ENCODE peak calls at places on chromosomes 12 and 14, in eight cellular contexts. W is dermis blood vessel endothelial cell; M is NCI-H510A; P is stimulated activated CD4-positive, alpha-beta T cell treated with anti-CD3 and anti-CD28 coated beads, Interleukin-2, amount 100 ng/mL, for 48 hours; X is aorta; F is hippocampal formation; V is GM13977; R is left lung. O is an unnamed sample.
A peak's percentile ranks its signal among the peaks of the same experiment; 100 is the strongest.

GRCh38 chr12:75825686-75826085 is 205.9 kb downstream of the PHLDA1 start:
- DNase-seq in P (no peak), M (no peak), V (no peak), F (no peak), X (no peak), W (peak; percentile 29), R (no peak), O (no peak)

GRCh38 chr14:65866906-65867305 is 454.4 kb downstream of the FUT8 start:
- DNase-seq in P (no peak), X (no peak), M (peak; percentile 68), F (no peak), R (no peak), W (no peak), V (no peak), O (no peak)

GRCh38 chr12:92261692-92262091 is 116.0 kb upstream of the BTG1 start:
- DNase-seq in W (no peak), X (no peak), V (no peak), R (no peak), P (no peak), M (no peak), F (no peak), O (no peak)

GRCh38 chr14:76484355-76484754 is 108.4 kb downstream of the ESRRB start:
- DNase-seq in M (no peak), X (no peak), P (no peak), W (no peak), V (no peak), F (no peak), R (no peak), O (no peak)

GRCh38 chr12:27602516-27602915 is 78.5 kb downstream of the PPFIBP1 start:
- DNase-seq in F (no peak), P (no peak), X (no peak), V (no peak), R (no peak), W (no peak), M (no peak), O (no peak)

GRCh38 chr14:95218472-95219193 is 61.3 kb upstream of the DICER1 start:
- DNase-seq in F (no peak), M (no peak), P (no peak), R (no peak), W (no peak), V (no peak), X (no peak), O (no peak)

GRCh38 chr12:69415471-69416275 is 54.5 kb upstream of the FRS2 start:
- DNase-seq in M (no peak), F (peak; percentile 52), P (no peak), W (peak; percentile 66), X (peak; percentile 71), V (peak; percentile 24), R (peak; percentile 73), O (peak; percentile 33)

GRCh38 chr14:28609228-28609828 is 157.3 kb upstream of the FOXG1 start:
- DNase-seq in R (peak; percentile 18), W (peak; percentile 47), V (peak; percentile 6), X (no peak), M (no peak), F (peak; percentile 93), P (peak; percentile 7), O (peak; percentile 60)

O was measured in lung microvascular endothelial cell.